ENCODE peak calls at places on chromosome 10, in four cellular contexts. G is GM12878, R is endothelial cell of umbilical vein, S is upper lobe of right lung. X is an unnamed sample.
A peak's percentile ranks its signal among the peaks of the same experiment; 100 is the strongest.

GRCh38 chr10:117186832-117187615 is 10.3 kb upstream of the KCNK18 start:
- DNase-seq in G (no peak), R (no peak), S (no peak), X (no peak)

GRCh38 chr10:86314616-86315520 is 51.7 kb downstream of the GRID1 start:
- DNase-seq in G (no peak), R (no peak), S (peak; percentile 52), X (no peak)

GRCh38 chr10:126521354-126521753 is 133.1 kb upstream of the ADAM12 start:
- DNase-seq in G (no peak), R (no peak), S (no peak), X (no peak)

GRCh38 chr10:100734295-100735086 is 10.9 kb upstream of the PAX2 start:
- DNase-seq in G (no peak), R (no peak), S (peak; percentile 41), X (no peak)

GRCh38 chr10:123608047-123608446 is 58.1 kb upstream of the GPR26 start:
- DNase-seq in G (no peak), R (no peak), S (no peak), X (no peak)

GRCh38 chr10:101092742-101093386 is 31.1 kb downstream of the KAZALD1 start:
- DNase-seq in G (no peak), R (no peak), S (no peak), X (no peak)

GRCh38 chr10:92111336-92111939 is 179.4 kb downstream of the CPEB3 start:
- DNase-seq in G (no peak), R (no peak), S (no peak), X (no peak)

GRCh38 chr10:77960829-77961329 is 34.3 kb upstream of the DLG5 start:
- DNase-seq in G (no peak), R (no peak), S (no peak), X (no peak)

GRCh38 chr10:45424668-45425404 is 50.8 kb downstream of the ALOX5 start:
- DNase-seq in G (no peak), R (peak; percentile 52), S (peak; percentile 57), X (no peak)

GRCh38 chr10:90148121-90148855 is 446.9 kb downstream of the KIF20B start:
- DNase-seq in G (no peak), R (peak; percentile 39), S (no peak), X (no peak)

GRCh38 chr10:86103391-86104101 is 263.0 kb downstream of the GRID1 start:
- DNase-seq in G (no peak), R (no peak), S (no peak), X (peak; percentile 49)

GRCh38 chr10:110353244-110354119 is 48.8 kb upstream of the SMNDC1 start:
- DNase-seq in G (no peak), R (peak; percentile 66), S (no peak), X (no peak)
- TF ChIP-seq CTCF in G (peak; percentile 21), R (no peak), S (no peak), X (no peak)

DNA sequence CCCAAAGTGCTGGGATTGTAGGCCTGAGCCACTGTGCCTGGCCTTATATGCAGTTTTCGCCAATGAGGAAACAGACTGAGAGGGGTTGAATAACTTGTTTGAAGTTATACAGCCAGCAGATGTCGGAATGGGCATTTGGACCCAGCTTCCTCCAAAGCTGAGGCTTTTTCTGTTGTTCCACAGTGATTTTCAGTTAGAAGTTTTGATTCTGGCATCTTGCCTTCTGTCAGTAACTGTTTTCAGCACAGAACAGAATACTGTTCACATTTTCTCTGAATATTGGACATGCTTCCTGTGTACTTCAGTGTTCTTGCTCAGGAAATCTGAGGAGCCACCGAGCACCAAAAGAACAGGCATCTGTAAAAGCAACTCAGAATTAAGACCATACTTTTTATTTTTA is 287.2 kb downstream of the CAMK1D start:
- DNase-seq in G (no peak), R (no peak), S (no peak), X (no peak)
- H3K27ac ChIP-seq in G (no peak overlapping the region), R (no peak overlapping the region), S (no peak overlapping the region), X (no peak overlapping the region)

DNA sequence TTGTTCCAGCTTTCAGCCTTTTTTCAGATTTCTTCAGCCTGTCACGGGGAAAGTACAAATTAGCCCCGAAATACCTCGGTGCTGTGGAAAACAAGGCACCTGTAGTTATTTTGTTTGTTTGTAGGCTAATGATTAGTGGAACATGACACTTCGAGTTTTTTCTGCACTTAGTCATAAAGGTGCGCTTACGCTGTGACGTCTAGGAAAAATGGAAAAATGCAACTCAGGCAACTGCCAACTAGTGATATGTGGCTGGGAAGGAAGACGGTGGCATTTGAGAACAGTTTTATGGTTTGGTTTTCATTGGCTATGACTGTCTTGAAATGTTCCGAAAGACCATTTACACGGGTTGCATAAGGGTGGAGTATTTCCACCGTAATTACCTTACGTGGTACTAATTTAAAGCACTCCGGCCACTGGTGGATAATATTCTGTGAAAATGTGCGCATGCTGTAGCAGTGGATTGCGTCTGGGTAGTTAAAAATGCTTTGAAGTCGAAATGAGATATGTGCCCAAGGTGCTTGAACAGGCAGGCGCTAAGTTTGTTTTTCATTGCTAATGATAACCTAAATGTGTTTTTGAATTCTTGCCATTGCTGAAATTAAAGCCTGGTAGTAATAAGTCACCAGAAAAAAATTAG is 94.5 kb upstream of the CELF2 start:
- DNase-seq in G (no peak), R (no peak), S (no peak), X (no peak)
- H3K4me3 ChIP-seq in G (no peak overlapping the region), R (no peak overlapping the region), S (peak overlapping the region; percentile 11), X (no peak overlapping the region)

GRCh38 chr10:43607199-43607573 is 948 bp downstream of the ZNF485 start:
- DNase-seq in G (no peak), R (no peak), S (no peak), X (no peak)

GRCh38 chr10:43606323-43607198 is at the start of gene ZNF485:
- DNase-seq in G (no peak), R (peak; percentile 60), S (peak; percentile 90), X (peak; percentile 79)

GRCh38 chr10:43610636-43611035 is 4.4 kb downstream of the ZNF485 start:
- DNase-seq in G (no peak), R (no peak), S (no peak), X (no peak)

DNA sequence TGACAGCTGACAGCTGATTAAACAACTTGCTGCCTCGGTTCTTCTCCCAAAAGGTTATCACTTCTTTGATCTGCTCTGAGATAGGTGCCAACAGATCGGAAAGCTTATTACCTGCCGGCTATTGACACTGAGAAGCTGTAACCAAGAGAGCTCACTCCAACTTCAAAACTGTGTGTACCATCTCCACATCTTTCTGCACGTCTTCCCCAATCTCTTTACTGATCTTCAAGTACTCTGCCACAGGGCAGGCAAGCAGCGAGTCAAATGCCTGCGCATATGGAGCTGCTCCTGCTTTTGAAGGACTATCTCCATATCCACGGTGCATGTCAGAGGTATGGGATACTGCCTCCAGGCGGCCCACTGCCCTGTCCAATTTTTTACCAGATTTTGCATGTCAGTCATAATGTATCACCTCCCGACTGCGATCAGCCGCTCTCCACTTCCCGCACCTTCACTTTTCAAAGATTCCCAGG is 352 bp upstream of the ZNF485 start:
- DNase-seq in G (no peak), R (no peak), S (no peak), X (no peak)
- TF ChIP-seq CTCF in G (no peak), R (no peak), S (no peak), X (no peak)